ENCODE peak calls at places on chromosome 4, in nine cellular contexts. E is DMS79 treated with DMSO at 0.1 percent for 48 hours, Q is AG20443, H is T-helper 2 cell, V is NCI-H526 treated with DMSO at 0.1 percent for 48 hours, W is fibroblast of the conjunctiva, L is right lobe of liver, U is SW480, I is osteocyte. X is an unnamed sample.

GRCh38 chr4:54277691-54278090 is 48.6 kb downstream of the PDGFRA start:
- DNase-seq in I (no peak), E (peak), H (no peak), U (no peak), Q (peak), L (no peak), V (no peak), W (peak), X (peak)

GRCh38 chr4:13543648-13544555 is at the start of gene NKX3-2:
- DNase-seq in E (peak), H (no peak), I (no peak), U (peak), Q (peak), L (no peak), V (peak), W (no peak), X (peak)

GRCh38 chr4:125368161-125368560 is 53.4 kb downstream of the FAT4 start:
- DNase-seq in U (no peak), W (peak), E (no peak), H (no peak), I (no peak), V (no peak), L (no peak), Q (no peak), X (peak)

GRCh38 chr4:186999676-187000075 is 276.0 kb upstream of the FAT1 start:
- DNase-seq in L (no peak), E (no peak), U (no peak), Q (no peak), H (no peak), V (no peak), I (no peak), W (no peak), X (no peak)

GRCh38 chr4:77194989-77195388 is 38.0 kb downstream of the CCNG2 start:
- DNase-seq in L (no peak), E (no peak), I (no peak), V (no peak), W (no peak), Q (no peak), H (no peak), U (no peak), X (no peak)

GRCh38 chr4:7285244-7286122 is 93.1 kb downstream of the SORCS2 start:
- DNase-seq in U (no peak), H (no peak), W (no peak), I (no peak), V (no peak), L (no peak), E (no peak), Q (no peak), X (no peak)

GRCh38 chr4:73019462-73020047 is 50.0 kb downstream of the COX18 start:
- DNase-seq in V (no peak), E (no peak), L (no peak), I (no peak), W (peak), Q (peak), H (no peak), U (peak), X (peak)

GRCh38 chr4:111639876-111640275 is 505.4 kb upstream of the FAM241A start:
- DNase-seq in L (no peak), I (no peak), U (no peak), W (no peak), Q (peak), V (no peak), H (no peak), E (no peak), X (peak)

GRCh38 chr4:8247047-8247930 is 22.3 kb upstream of the HTRA3 start:
- DNase-seq in H (no peak), I (no peak), L (peak), E (no peak), W (no peak), Q (peak), U (no peak), V (no peak), X (no peak)

GRCh38 chr4:37982736-37983135 is 22.5 kb downstream of the PTTG2 start:
- DNase-seq in I (no peak), H (no peak), Q (no peak), V (no peak), W (no peak), U (no peak), E (no peak), L (no peak), X (no peak)

GRCh38 chr4:101969965-101970364 is 179.4 kb downstream of the BANK1 start:
- DNase-seq in L (no peak), E (no peak), V (no peak), U (no peak), H (no peak), W (no peak), I (no peak), Q (no peak), X (no peak)

GRCh38 chr4:143721317-143721716 is 20.8 kb upstream of the FREM3 start:
- DNase-seq in W (no peak), U (no peak), V (no peak), Q (peak), E (no peak), L (no peak), H (no peak), I (no peak), X (no peak)

GRCh38 chr4:105644270-105644669 is 64.2 kb downstream of the INTS12 start:
- DNase-seq in L (no peak), V (no peak), W (no peak), U (no peak), Q (no peak), H (no peak), I (no peak), E (no peak), X (peak)

GRCh38 chr4:99809326-99809725 is 7.3 kb upstream of the DAPP1 start:
- DNase-seq in Q (no peak), U (no peak), H (no peak), E (no peak), V (no peak), I (no peak), L (no peak), W (no peak), X (no peak)

GRCh38 chr4:99117876-99118693 is 26.0 kb downstream of the ADH4 start:
- DNase-seq in E (no peak), I (no peak), Q (no peak), W (peak), V (peak), U (peak), H (no peak), L (no peak), X (peak)

GRCh38 chr4:54929459-54929858 is 195.9 kb downstream of the KDR start:
- DNase-seq in I (no peak), L (no peak), U (no peak), E (peak), Q (peak), W (no peak), V (no peak), H (no peak), X (no peak)

GRCh38 chr4:84451546-84451945 is 47.5 kb downstream of the NKX6-1 start:
- DNase-seq in U (peak), Q (no peak), L (no peak), H (no peak), W (no peak), E (no peak), I (no peak), V (no peak), X (peak)

GRCh38 chr4:26151615-26152014 is 169.2 kb upstream of the RBPJ start:
- DNase-seq in U (no peak), L (no peak), E (no peak), W (no peak), Q (no peak), H (no peak), V (no peak), I (no peak), X (no peak)

GRCh38 chr4:127781303-127782024 is 658 bp upstream of the HSPA4L start:
- DNase-seq in V (no peak), L (peak), W (peak), Q (peak), E (peak), H (no peak), I (no peak), U (no peak), X (peak)

GRCh38 chr4:793941-794621 is 31.8 kb downstream of the CPLX1 start:
- DNase-seq in I (no peak), U (no peak), H (no peak), V (no peak), Q (no peak), W (no peak), L (no peak), E (peak), X (no peak)

GRCh38 chr4:28369504-28369903 is 1508.9 kb downstream of the STIM2 start:
- DNase-seq in E (no peak), U (no peak), W (no peak), H (no peak), V (no peak), L (no peak), I (no peak), Q (no peak), X (peak)

GRCh38 chr4:78766650-78767049 is 9.5 kb upstream of the BMP2K start:
- DNase-seq in E (no peak), I (no peak), Q (no peak), U (no peak), W (no peak), H (no peak), V (no peak), L (no peak), X (no peak)

GRCh38 chr4:20662851-20663250 is 37.4 kb upstream of the PACRGL start:
- DNase-seq in E (no peak), Q (no peak), L (no peak), V (no peak), I (no peak), H (no peak), U (no peak), W (no peak), X (peak)

X was measured in MCF 10A.